ENCODE peak calls at places on chromosome 6, in ten cellular contexts. Z is left lung, M is astrocyte of the spinal cord, P is nephron progenitor cell, A is GM20000, E is Caco-2, X is bronchial epithelial cell, T is cardiac fibroblast, N is GM06990, D is dorsolateral prefrontal cortex. F is an unnamed sample.

GRCh38 chr6:46062312-46062711 is 46.7 kb upstream of the CLIC5 start:
- DNase-seq in Z (peak; percentile 48), M (peak; percentile 3), P (no peak), A (no peak), E (peak; percentile 37), X (peak; percentile 83), T (peak; percentile 17), N (no peak), D (no peak), F (no peak)

GRCh38 chr6:110398778-110399177 is 16.6 kb downstream of the DDO start:
- DNase-seq in Z (no peak), M (peak; percentile 31), P (no peak), A (no peak), E (no peak), X (peak; percentile 54), T (peak; percentile 69), N (no peak), D (no peak), F (no peak)

GRCh38 chr6:33641602-33642001 is 20.5 kb downstream of the ITPR3 start:
- DNase-seq in Z (no peak), M (no peak), P (no peak), A (no peak), E (no peak), X (no peak), T (no peak), N (no peak), D (no peak), F (no peak)

GRCh38 chr6:56752009-56752408 is 109.3 kb upstream of the DST start:
- DNase-seq in Z (no peak), M (peak; percentile 79), P (no peak), A (no peak), E (no peak), X (peak; percentile 70), T (peak; percentile 81), N (no peak), D (no peak), F (peak; percentile 77)

GRCh38 chr6:71079707-71080106 is 122.8 kb upstream of the B3GAT2 start:
- DNase-seq in Z (no peak), M (peak; percentile 41), P (no peak), A (no peak), E (no peak), X (peak; percentile 66), T (peak; percentile 67), N (no peak), D (no peak), F (peak; percentile 1)

GRCh38 chr6:118746100-118746874 is 94.9 kb upstream of the CEP85L start:
- DNase-seq in Z (peak; percentile 60), M (no peak), P (no peak), A (no peak), E (no peak), X (no peak), T (no peak), N (no peak), D (no peak), F (no peak)

GRCh38 chr6:17945111-17945510 is 42.3 kb downstream of the KIF13A start:
- DNase-seq in Z (no peak), M (peak; percentile 50), P (no peak), A (no peak), E (no peak), X (peak; percentile 18), T (peak; percentile 79), N (no peak), D (no peak), F (peak; percentile 48)

GRCh38 chr6:5087389-5087788 is 2.2 kb downstream of the PPP1R3G start:
- DNase-seq in Z (peak; percentile 56), M (no peak), P (no peak), A (no peak), E (no peak), X (no peak), T (no peak), N (no peak), D (peak; percentile 47), F (no peak)

GRCh38 chr6:25042984-25043725 is 107.4 kb upstream of the RIPOR2 start:
- DNase-seq in Z (no peak), M (no peak), P (no peak), A (no peak), E (no peak), X (no peak), T (no peak), N (no peak), D (no peak), F (no peak)

GRCh38 chr6:63278916-63279315 is 40.9 kb downstream of the LGSN start:
- DNase-seq in Z (no peak), M (no peak), P (no peak), A (no peak), E (no peak), X (no peak), T (no peak), N (no peak), D (no peak), F (no peak)

GRCh38 chr6:140661691-140662090 is 1287.2 kb upstream of the CITED2 start:
- DNase-seq in Z (no peak), M (no peak), P (no peak), A (no peak), E (no peak), X (no peak), T (peak; percentile 40), N (no peak), D (no peak), F (peak; percentile 42)

GRCh38 chr6:31663961-31664789 is 622 bp downstream of the GPANK1 start:
- DNase-seq in Z (no peak), M (peak; percentile 81), P (no peak), A (no peak), E (no peak), X (peak; percentile 74), T (peak; percentile 82), N (no peak), D (no peak), F (peak; percentile 76)

GRCh38 chr6:136526196-136526930 is 23.9 kb downstream of the MAP7 start:
- DNase-seq in Z (peak; percentile 50), M (peak; percentile 62), P (peak; percentile 56), A (peak; percentile 24), E (peak; percentile 37), X (peak; percentile 64), T (peak; percentile 61), N (no peak), D (peak; percentile 79), F (peak; percentile 45)
- TF ChIP-seq CTCF in Z (no peak), M (peak; percentile 65), P (peak; percentile 27), A (no peak), E (no peak), X (peak; percentile 57), T (peak; percentile 68), N (no peak), D (peak; percentile 51), F (peak; percentile 23)

GRCh38 chr6:43307451-43308100 is 1.1 kb downstream of the CRIP3 start:
- DNase-seq in Z (no peak), M (no peak), P (no peak), A (no peak), E (no peak), X (no peak), T (no peak), N (no peak), D (no peak), F (no peak)

GRCh38 chr6:43306086-43306485 is 2.5 kb downstream of the CRIP3 start:
- DNase-seq in Z (no peak), M (no peak), P (no peak), A (no peak), E (no peak), X (no peak), T (no peak), N (no peak), D (no peak), F (no peak)

GRCh38 chr6:43308990-43309477 is 408 bp upstream of the CRIP3 start:
- DNase-seq in Z (no peak), M (no peak), P (no peak), A (no peak), E (no peak), X (no peak), T (no peak), N (no peak), D (no peak), F (no peak)

GRCh38 chr6:43310137-43310536 is 1.5 kb upstream of the CRIP3 start:
- DNase-seq in Z (no peak), M (no peak), P (no peak), A (no peak), E (no peak), X (no peak), T (no peak), N (no peak), D (no peak), F (no peak)

GRCh38 chr6:43308101-43308989 is at the start of gene CRIP3:
- DNase-seq in Z (peak; percentile 49), M (no peak), P (peak; percentile 63), A (peak; percentile 54), E (no peak), X (peak; percentile 28), T (peak; percentile 75), N (peak; percentile 43), D (no peak), F (no peak)
- TF ChIP-seq CTCF in Z (no peak), M (peak; percentile 33), P (peak; percentile 21), A (no peak), E (no peak), X (peak; percentile 72), T (peak; percentile 47), N (peak; percentile 58), D (no peak), F (peak; percentile 42)

GRCh38 chr6:27871919-27872633 is 40.1 kb downstream of the OR2B2 start:
- DNase-seq in Z (peak; percentile 88), M (peak; percentile 98), P (peak; percentile 64), A (peak; percentile 86), E (no peak), X (peak; percentile 92), T (peak; percentile 98), N (peak; percentile 96), D (no peak), F (peak; percentile 97)
- TF ChIP-seq CTCF in Z (no peak), M (peak; percentile 34), P (no peak), A (no peak), E (no peak), X (peak; percentile 58), T (peak; percentile 21), N (peak; percentile 58), D (no peak), F (peak; percentile 59)

GRCh38 chr6:28583463-28583862 is 57.8 kb downstream of the GPX5 start:
- DNase-seq in Z (no peak), M (no peak), P (no peak), A (no peak), E (no peak), X (no peak), T (no peak), N (no peak), D (no peak), F (no peak)

GRCh38 chr6:28585335-28585734 is 59.7 kb downstream of the GPX5 start:
- DNase-seq in Z (no peak), M (peak; percentile 28), P (no peak), A (no peak), E (no peak), X (peak; percentile 82), T (peak; percentile 81), N (no peak), D (no peak), F (peak; percentile 68)

GRCh38 chr6:28586273-28586672 is 60.6 kb downstream of the GPX5 start:
- DNase-seq in Z (no peak), M (no peak), P (no peak), A (no peak), E (no peak), X (peak; percentile 44), T (no peak), N (no peak), D (no peak), F (no peak)

DNA sequence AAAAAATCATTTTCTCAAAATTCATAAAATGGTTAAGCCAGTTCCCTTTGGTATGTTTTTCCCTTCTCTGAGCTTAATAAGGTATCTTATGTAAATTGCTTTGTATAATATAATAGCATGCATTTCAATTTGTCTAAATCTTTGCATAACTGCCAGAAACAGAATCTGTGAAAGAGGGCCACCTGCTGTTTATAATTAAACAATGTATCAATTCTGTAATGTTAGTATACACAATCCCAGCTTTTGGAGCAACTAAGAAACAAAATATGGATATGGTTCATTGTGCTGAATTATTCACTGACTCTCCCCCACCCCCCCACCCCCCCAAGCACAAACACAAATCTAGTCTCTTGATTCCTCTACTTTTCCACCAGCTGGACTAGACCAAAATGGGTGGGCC is 54.8 kb downstream of the GPX5 start:
- DNase-seq in Z (no peak), M (no peak), P (no peak), A (no peak), E (no peak), X (no peak), T (peak; percentile 12), N (no peak), D (no peak), F (no peak)
- TF ChIP-seq CTCF in Z (no peak), M (no peak), P (no peak), A (no peak), E (no peak), X (no peak), T (no peak), N (peak; percentile 24), D (no peak), F (peak; percentile 54)

F was measured in HFFc6.